ENCODE peak calls at places on chromosomes 2 and 18, in six cellular contexts. M is kidney tubule cell, U is GM20000, D is cerebellum, T is EL, N is lung microvascular endothelial cell. L is an unnamed sample.

GRCh38 chr2:172181840-172182239 is 79.1 kb upstream of the DLX2 start:
- DNase-seq in M (no peak), U (no peak), D (no peak), T (peak), N (no peak), L (no peak)

GRCh38 chr2:105378921-105379383 is 19.9 kb downstream of the FHL2 start:
- DNase-seq in M (no peak), U (no peak), D (no peak), T (no peak), N (no peak), L (no peak)

GRCh38 chr18:23302852-23303527 is 150.1 kb upstream of the RIOK3 start:
- DNase-seq in M (peak), U (no peak), D (no peak), T (peak), N (no peak), L (no peak)

GRCh38 chr2:60549250-60550150 is 4.0 kb downstream of the BCL11A start:
- DNase-seq in M (peak), U (peak), D (no peak), T (peak), N (peak), L (no peak)

GRCh38 chr18:34738173-34738894 is 28.2 kb downstream of the DTNA start:
- DNase-seq in M (peak), U (no peak), D (no peak), T (peak), N (peak), L (peak)

GRCh38 chr2:241239552-241240202 is 51.2 kb downstream of the ANO7 start:
- DNase-seq in M (no peak), U (no peak), D (no peak), T (no peak), N (no peak), L (no peak)

GRCh38 chr2:179332903-179333302 is 68.3 kb upstream of the SESTD1 start:
- DNase-seq in M (peak), U (no peak), D (no peak), T (peak), N (peak), L (no peak)

GRCh38 chr2:30611572-30611971 is 164.5 kb downstream of the LCLAT1 start:
- DNase-seq in M (no peak), U (no peak), D (no peak), T (peak), N (no peak), L (no peak)

GRCh38 chr2:96145028-96145939 is at the start of gene DUSP2:
- DNase-seq in M (peak), U (peak), D (peak), T (peak), N (peak), L (no peak)

GRCh38 chr2:170461875-170462274 is 253.3 kb upstream of the SP5 start:
- DNase-seq in M (no peak), U (no peak), D (no peak), T (no peak), N (peak), L (no peak)

GRCh38 chr2:33214857-33215256 is 261.6 kb upstream of the RASGRP3 start:
- DNase-seq in M (no peak), U (no peak), D (no peak), T (no peak), N (no peak), L (no peak)

GRCh38 chr2:241636983-241637232 is at the start of gene THAP4:
- DNase-seq in M (peak), U (peak), D (peak), T (no peak), N (peak), L (no peak)

GRCh38 chr18:57733861-57734260 is 69.3 kb downstream of the ATP8B1 start:
- DNase-seq in M (no peak), U (no peak), D (no peak), T (no peak), N (no peak), L (no peak)

GRCh38 chr18:1408331-1408835 is 503.7 kb downstream of the ADCYAP1 start:
- DNase-seq in M (no peak), U (no peak), D (no peak), T (no peak), N (no peak), L (peak)

L was measured in NCI-H748 treated with DMSO at 0.1 percent for 48 hours.